ENCODE peak calls at places on chromosomes 1 and 21, in four cellular contexts. One of them, this sample, is unnamed.

GRCh38 chr1:24830680-24831272 is 85.5 kb downstream of the CLIC4 start:
- DNase-seq in GM23248: peak; percentile 66
- DNase-seq in neural progenitor cell: peak; percentile 64
- DNase-seq in MM.1S: peak; percentile 62
- DNase-seq in this sample: peak; percentile 82

GRCh38 chr21:42524341-42525227 is 10.9 kb downstream of the SLC37A1 start:
- DNase-seq in GM23248: peak; percentile 39
- DNase-seq in neural progenitor cell: peak; percentile 75
- DNase-seq in MM.1S: peak; percentile 91
- DNase-seq in this sample: peak; percentile 53

GRCh38 chr1:230165526-230165925 is 98.5 kb downstream of the GALNT2 start:
- DNase-seq in GM23248: no peak
- DNase-seq in neural progenitor cell: no peak
- DNase-seq in MM.1S: no peak
- DNase-seq in this sample: no peak

GRCh38 chr1:93814059-93814794 is 64.8 kb downstream of the DNTTIP2 start:
- DNase-seq in GM23248: peak; percentile 83
- DNase-seq in neural progenitor cell: peak; percentile 82
- DNase-seq in MM.1S: peak; percentile 50
- DNase-seq in this sample: peak; percentile 87

GRCh38 chr1:218931331-218931730 is 242.3 kb upstream of the LYPLAL1 start:
- DNase-seq in GM23248: no peak
- DNase-seq in neural progenitor cell: no peak
- DNase-seq in MM.1S: no peak
- DNase-seq in this sample: no peak

GRCh38 chr1:115324649-115325420 is 13.2 kb downstream of the NGF start:
- DNase-seq in GM23248: no peak
- DNase-seq in neural progenitor cell: no peak
- DNase-seq in MM.1S: no peak
- DNase-seq in this sample: no peak

GRCh38 chr21:42666023-42666747 is 12.8 kb downstream of the PDE9A start:
- DNase-seq in GM23248: peak; percentile 40
- DNase-seq in neural progenitor cell: no peak
- DNase-seq in MM.1S: no peak
- DNase-seq in this sample: peak; percentile 47

GRCh38 chr1:208506812-208507211 is 262.6 kb upstream of the PLXNA2 start:
- DNase-seq in GM23248: no peak
- DNase-seq in neural progenitor cell: no peak
- DNase-seq in MM.1S: no peak
- DNase-seq in this sample: no peak

GRCh38 chr21:38761531-38761930 is 44.2 kb upstream of the ETS2 start:
- DNase-seq in GM23248: no peak
- DNase-seq in neural progenitor cell: no peak
- DNase-seq in MM.1S: no peak
- DNase-seq in this sample: no peak

GRCh38 chr1:7993593-7994479 is 32.3 kb downstream of the ERRFI1 start:
- DNase-seq in GM23248: peak; percentile 73
- DNase-seq in neural progenitor cell: no peak
- DNase-seq in MM.1S: peak; percentile 75
- DNase-seq in this sample: no peak

GRCh38 chr1:47830021-47830420 is 167.2 kb downstream of the TRABD2B start:
- DNase-seq in GM23248: no peak
- DNase-seq in neural progenitor cell: no peak
- DNase-seq in MM.1S: no peak
- DNase-seq in this sample: no peak

GRCh38 chr21:41678944-41679343 is 87.9 kb downstream of the RIPK4 start:
- DNase-seq in GM23248: peak; percentile 99
- DNase-seq in neural progenitor cell: peak; percentile 96
- DNase-seq in MM.1S: peak; percentile 62
- DNase-seq in this sample: peak; percentile 98

GRCh38 chr1:76267631-76268030 is 193.1 kb downstream of the ST6GALNAC3 start:
- DNase-seq in GM23248: no peak
- DNase-seq in neural progenitor cell: no peak
- DNase-seq in MM.1S: peak; percentile 20
- DNase-seq in this sample: no peak

GRCh38 chr1:80882552-80882951 is 918.2 kb upstream of the ADGRL2 start:
- DNase-seq in GM23248: peak; percentile 1
- DNase-seq in neural progenitor cell: no peak
- DNase-seq in MM.1S: no peak
- DNase-seq in this sample: no peak
- TF ChIP-seq EZH2phosphoT487 in GM23248: no peak
- TF ChIP-seq EZH2phosphoT487 in neural progenitor cell: no peak
- TF ChIP-seq EZH2phosphoT487 in MM.1S: no peak
- TF ChIP-seq EZH2phosphoT487 in this sample: no peak

GRCh38 chr1:157562515-157562914 is 10.2 kb upstream of the FCRL5 start:
- DNase-seq in GM23248: no peak
- DNase-seq in neural progenitor cell: no peak
- DNase-seq in MM.1S: peak; percentile 87
- DNase-seq in this sample: no peak
- H2AFZ ChIP-seq in GM23248: no peak overlapping the region
- H2AFZ ChIP-seq in neural progenitor cell: no peak overlapping the region
- H2AFZ ChIP-seq in MM.1S: no peak overlapping the region
- H2AFZ ChIP-seq in this sample: peak overlapping the region; percentile 45

GRCh38 chr1:226734611-226735153 is 4.4 kb downstream of the ITPKB start:
- DNase-seq in GM23248: no peak
- DNase-seq in neural progenitor cell: no peak
- DNase-seq in MM.1S: no peak
- DNase-seq in this sample: no peak

GRCh38 chr1:226735576-226735975 is 3.5 kb downstream of the ITPKB start:
- DNase-seq in GM23248: no peak
- DNase-seq in neural progenitor cell: no peak
- DNase-seq in MM.1S: peak; percentile 5
- DNase-seq in this sample: no peak

GRCh38 chr1:226736908-226737818 is 1.9 kb downstream of the ITPKB start:
- DNase-seq in GM23248: peak; percentile 68
- DNase-seq in neural progenitor cell: peak; percentile 86
- DNase-seq in MM.1S: peak; percentile 46
- DNase-seq in this sample: peak; percentile 75

GRCh38 chr1:226737819-226738420 is 1.2 kb downstream of the ITPKB start:
- DNase-seq in GM23248: peak; percentile 69
- DNase-seq in neural progenitor cell: peak; percentile 61
- DNase-seq in MM.1S: peak; percentile 58
- DNase-seq in this sample: peak; percentile 60

GRCh38 chr1:226736001-226736907 is 2.8 kb downstream of the ITPKB start:
- DNase-seq in GM23248: no peak
- DNase-seq in neural progenitor cell: peak; percentile 36
- DNase-seq in MM.1S: no peak
- DNase-seq in this sample: peak; percentile 60
- H3K4me3 ChIP-seq in GM23248: no peak overlapping the region
- H3K4me3 ChIP-seq in neural progenitor cell: peak overlapping the region; percentile 54
- H3K4me3 ChIP-seq in MM.1S: peak overlapping the region; percentile 95
- H3K4me3 ChIP-seq in this sample: peak overlapping the region; percentile 90

GRCh38 chr1:152049291-152050073 is 12.7 kb upstream of the S100A11 start:
- DNase-seq in GM23248: peak; percentile 88
- DNase-seq in neural progenitor cell: no peak
- DNase-seq in MM.1S: no peak
- DNase-seq in this sample: no peak

GRCh38 chr1:152044386-152044785 is 7.6 kb upstream of the S100A11 start:
- DNase-seq in GM23248: peak; percentile 26
- DNase-seq in neural progenitor cell: no peak
- DNase-seq in MM.1S: no peak
- DNase-seq in this sample: no peak

GRCh38 chr1:152048641-152048970 is 11.8 kb upstream of the S100A11 start:
- DNase-seq in GM23248: no peak
- DNase-seq in neural progenitor cell: peak; percentile 18
- DNase-seq in MM.1S: no peak
- DNase-seq in this sample: no peak

GRCh38 chr1:152047954-152048640 is 11.3 kb upstream of the S100A11 start:
- DNase-seq in GM23248: peak; percentile 99
- DNase-seq in neural progenitor cell: peak; percentile 76
- DNase-seq in MM.1S: peak; percentile 99
- DNase-seq in this sample: peak; percentile 87

DNA sequence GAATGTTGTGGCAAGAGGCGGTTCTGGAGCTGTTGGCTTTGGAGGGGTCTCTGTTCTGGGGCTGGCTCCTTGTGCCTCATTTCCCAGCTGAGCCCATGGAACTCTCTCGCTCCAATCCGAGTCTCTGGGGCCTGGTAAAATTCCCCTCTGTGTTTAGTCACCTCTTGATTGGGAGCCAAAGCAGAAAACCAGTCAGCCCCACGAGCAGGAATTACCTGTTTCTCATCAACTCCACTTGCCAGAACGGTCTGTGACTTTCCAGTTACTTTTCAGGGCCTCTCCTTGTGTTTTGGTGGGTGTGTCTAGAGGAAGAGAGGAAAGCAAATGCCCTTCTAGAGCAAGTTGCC is 10.8 kb upstream of the S100A11 start:
- DNase-seq in GM23248: peak; percentile 91
- DNase-seq in neural progenitor cell: no peak
- DNase-seq in MM.1S: no peak
- DNase-seq in this sample: no peak
- TF ChIP-seq EZH2phosphoT487 in GM23248: no peak
- TF ChIP-seq EZH2phosphoT487 in neural progenitor cell: no peak
- TF ChIP-seq EZH2phosphoT487 in MM.1S: no peak
- TF ChIP-seq EZH2phosphoT487 in this sample: no peak

GRCh38 chr1:56910441-56910985 is 55.3 kb downstream of the C8B start:
- DNase-seq in GM23248: no peak
- DNase-seq in neural progenitor cell: no peak
- DNase-seq in MM.1S: no peak
- DNase-seq in this sample: no peak
- H2AFZ ChIP-seq in GM23248: no peak overlapping the region
- H2AFZ ChIP-seq in neural progenitor cell: no peak overlapping the region
- H2AFZ ChIP-seq in MM.1S: no peak overlapping the region
- H2AFZ ChIP-seq in this sample: no peak overlapping the region

DNA sequence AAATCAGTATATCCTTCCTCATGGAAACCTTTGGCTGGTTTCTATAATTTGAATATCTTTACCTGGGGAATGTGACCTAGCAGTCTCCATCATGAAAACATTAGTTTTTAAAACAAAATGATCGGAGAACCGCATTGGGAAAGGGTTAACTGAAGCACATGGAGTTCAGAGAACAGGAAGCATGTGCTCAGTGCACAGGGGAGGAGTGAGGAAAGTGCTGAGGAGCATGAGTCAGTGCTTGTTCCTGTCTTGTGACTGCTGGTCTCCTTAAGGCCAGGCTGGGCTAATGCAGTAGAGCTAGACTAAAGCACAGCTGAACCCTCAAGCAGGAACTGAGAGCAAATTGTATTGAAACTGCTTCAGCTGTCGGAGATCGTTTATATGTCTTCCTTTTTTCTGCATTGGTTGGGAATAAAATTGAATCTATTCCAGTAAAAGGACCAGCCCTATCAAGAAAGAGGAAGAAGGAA is 5.8 kb downstream of the IFI16 start:
- DNase-seq in GM23248: peak; percentile 90
- DNase-seq in neural progenitor cell: no peak
- DNase-seq in MM.1S: peak; percentile 98
- DNase-seq in this sample: no peak
- H3K4me3 ChIP-seq in GM23248: no peak overlapping the region
- H3K4me3 ChIP-seq in neural progenitor cell: no peak overlapping the region
- H3K4me3 ChIP-seq in MM.1S: peak overlapping the region; percentile 41
- H3K4me3 ChIP-seq in this sample: no peak overlapping the region

GRCh38 chr1:229159668-229160544 is 111.0 kb upstream of the RAB4A start:
- DNase-seq in GM23248: no peak
- DNase-seq in neural progenitor cell: no peak
- DNase-seq in MM.1S: no peak
- DNase-seq in this sample: no peak
- TF ChIP-seq EZH2phosphoT487 in GM23248: no peak
- TF ChIP-seq EZH2phosphoT487 in neural progenitor cell: no peak
- TF ChIP-seq EZH2phosphoT487 in MM.1S: no peak
- TF ChIP-seq EZH2phosphoT487 in this sample: no peak

GRCh38 chr1:233636503-233636877 is 22.6 kb downstream of the KCNK1 start:
- DNase-seq in GM23248: no peak
- DNase-seq in neural progenitor cell: no peak
- DNase-seq in MM.1S: no peak
- DNase-seq in this sample: no peak

GRCh38 chr1:233638513-233638912 is 24.6 kb downstream of the KCNK1 start:
- DNase-seq in GM23248: no peak
- DNase-seq in neural progenitor cell: no peak
- DNase-seq in MM.1S: no peak
- DNase-seq in this sample: no peak

GRCh38 chr1:233632436-233632835 is 18.5 kb downstream of the KCNK1 start:
- DNase-seq in GM23248: no peak
- DNase-seq in neural progenitor cell: no peak
- DNase-seq in MM.1S: no peak
- DNase-seq in this sample: no peak

GRCh38 chr1:233639611-233640010 is 25.7 kb downstream of the KCNK1 start:
- DNase-seq in GM23248: no peak
- DNase-seq in neural progenitor cell: no peak
- DNase-seq in MM.1S: no peak
- DNase-seq in this sample: no peak

GRCh38 chr1:233635765-233636502 is 22.0 kb downstream of the KCNK1 start:
- DNase-seq in GM23248: no peak
- DNase-seq in neural progenitor cell: no peak
- DNase-seq in MM.1S: no peak
- DNase-seq in this sample: peak; percentile 80
- H2AFZ ChIP-seq in GM23248: no peak overlapping the region
- H2AFZ ChIP-seq in neural progenitor cell: peak overlapping the region; percentile 17
- H2AFZ ChIP-seq in MM.1S: no peak overlapping the region
- H2AFZ ChIP-seq in this sample: no peak overlapping the region

DNA sequence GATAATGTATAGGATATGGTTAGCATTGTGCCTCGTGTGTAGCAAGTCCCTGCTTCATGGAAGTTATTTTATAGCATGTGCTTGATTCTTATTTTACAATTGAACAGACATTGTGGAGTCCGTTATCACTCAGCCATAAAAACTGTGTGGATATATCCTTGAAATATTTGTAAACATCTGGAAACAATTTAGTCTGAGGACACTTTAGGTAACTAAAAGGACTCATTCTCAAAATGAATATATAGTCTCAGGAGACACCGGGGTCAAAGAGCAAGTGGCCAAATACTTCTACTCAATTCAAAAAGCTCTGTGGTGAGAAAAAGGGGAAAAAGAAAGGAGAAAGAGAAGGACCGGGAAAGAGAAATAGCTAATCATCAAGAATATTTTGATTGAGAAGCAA is 23.7 kb downstream of the PRRX1 start:
- DNase-seq in GM23248: peak; percentile 51
- DNase-seq in neural progenitor cell: no peak
- DNase-seq in MM.1S: no peak
- DNase-seq in this sample: no peak
- H3K4me3 ChIP-seq in GM23248: peak overlapping the region; percentile 26
- H3K4me3 ChIP-seq in neural progenitor cell: no peak overlapping the region
- H3K4me3 ChIP-seq in MM.1S: no peak overlapping the region
- H3K4me3 ChIP-seq in this sample: no peak overlapping the region

This sample was measured in GM23338.